ENCODE peak calls at places on chromosomes 4 and X, in four cellular contexts. H, Z, E and X are unnamed samples.

GRCh38 chrX:30713061-30713525 is 59.9 kb downstream of the GK start:
- DNase-seq in H (peak), Z (peak), E (peak), X (peak)

GRCh38 chr4:163085085-163085484 is 81.6 kb downstream of the NAF1 start:
- DNase-seq in H (no peak), Z (peak), E (no peak), X (no peak)

GRCh38 chrX:12007881-12008280 is 130.4 kb upstream of the FRMPD4 start:
- DNase-seq in H (no peak), Z (no peak), E (no peak), X (peak)

GRCh38 chrX:119685225-119686066 is 7.5 kb downstream of the SEPTIN6 start:
- DNase-seq in H (peak), Z (peak), E (no peak), X (no peak)

GRCh38 chr4:1081689-1082040 is 31.7 kb downstream of the RNF212 start:
- DNase-seq in H (no peak), Z (no peak), E (no peak), X (peak)

GRCh38 chr4:41598580-41598979 is 60.6 kb downstream of the LIMCH1 start:
- DNase-seq in H (no peak), Z (no peak), E (no peak), X (no peak)

GRCh38 chrX:83819304-83819703 is 41.6 kb upstream of the CYLC1 start:
- DNase-seq in H (no peak), Z (no peak), E (no peak), X (no peak)

GRCh38 chr4:2489841-2490552 is 21.1 kb downstream of the RNF4 start:
- DNase-seq in H (no peak), Z (no peak), E (no peak), X (no peak)

GRCh38 chr4:24476209-24476781 is 108.1 kb downstream of the DHX15 start:
- DNase-seq in H (no peak), Z (peak), E (no peak), X (peak)

GRCh38 chrX:23838953-23839352 is 56.0 kb downstream of the SAT1 start:
- DNase-seq in H (no peak), Z (peak), E (no peak), X (no peak)

GRCh38 chrX:151896734-151897474 is 15.8 kb upstream of the MAGEA4 start:
- DNase-seq in H (no peak), Z (peak), E (no peak), X (no peak)

GRCh38 chrX:46648660-46649059 is 75.1 kb downstream of the CHST7 start:
- DNase-seq in H (no peak), Z (no peak), E (no peak), X (no peak)

GRCh38 chr4:148163011-148163410 is 279.2 kb downstream of the NR3C2 start:
- DNase-seq in H (no peak), Z (no peak), E (no peak), X (no peak)

GRCh38 chr4:87108142-87108546 is 112.3 kb downstream of the KLHL8 start:
- DNase-seq in H (no peak), Z (no peak), E (no peak), X (peak)

GRCh38 chrX:7083468-7084396 is 63.8 kb upstream of the STS start:
- DNase-seq in H (peak), Z (peak), E (no peak), X (peak)

GRCh38 chr4:89072921-89073320 is 15.9 kb upstream of the FAM13A start:
- DNase-seq in H (no peak), Z (no peak), E (no peak), X (peak)

GRCh38 chrX:53088136-53088974 is 5.6 kb upstream of the KANTR start:
- DNase-seq in H (peak), Z (no peak), E (peak), X (no peak)

GRCh38 chr4:83189631-83190136 is 75.2 kb upstream of the PLAC8 start:
- DNase-seq in H (no peak), Z (no peak), E (peak), X (no peak)

GRCh38 chr4:19945979-19946380 is 305.7 kb upstream of the SLIT2 start:
- DNase-seq in H (no peak), Z (no peak), E (no peak), X (peak)

GRCh38 chr4:43238556-43238955 is 346.0 kb downstream of the GRXCR1 start:
- DNase-seq in H (no peak), Z (no peak), E (no peak), X (no peak)

GRCh38 chrX:110745288-110745687 is 50.3 kb downstream of the CHRDL1 start:
- DNase-seq in H (no peak), Z (no peak), E (peak), X (no peak)

GRCh38 chrX:70496491-70496890 is 51.9 kb downstream of the DLG3 start:
- DNase-seq in H (no peak), Z (no peak), E (no peak), X (no peak)

GRCh38 chr4:178340468-178340867 is 898.2 kb upstream of the AGA start:
- DNase-seq in H (no peak), Z (no peak), E (no peak), X (no peak)

GRCh38 chr4:150493846-150494245 is 88.1 kb upstream of the MAB21L2 start:
- DNase-seq in H (no peak), Z (no peak), E (no peak), X (no peak)

GRCh38 chr4:187172340-187172761 is 448.7 kb upstream of the FAT1 start:
- DNase-seq in H (no peak), Z (no peak), E (no peak), X (no peak)

GRCh38 chr4:87527446-87528240 is 1.5 kb downstream of the SPARCL1 start:
- DNase-seq in H (no peak), Z (no peak), E (no peak), X (no peak)

GRCh38 chr4:162959056-162959455 is 207.6 kb downstream of the NAF1 start:
- DNase-seq in H (no peak), Z (peak), E (no peak), X (no peak)